ENCODE peak calls at places on chromosomes 16 and 17, in nine cellular contexts. F, T, V, K, S, U, Q, M and B are unnamed samples.

GRCh38 chr17:77833769-77834168 is 124.7 kb upstream of the TNRC6C start:
- DNase-seq in F (no peak), T (no peak), V (no peak), K (no peak), S (no peak), U (no peak), Q (no peak), M (no peak), B (no peak)

GRCh38 chr17:34025179-34025551 is 229.9 kb upstream of the CCL2 start:
- DNase-seq in F (peak; percentile 20), T (no peak), V (no peak), K (peak; percentile 5), S (no peak), U (no peak), Q (no peak), M (no peak), B (no peak)

GRCh38 chr17:82457071-82457789 is 1.3 kb upstream of the NARF start:
- DNase-seq in F (peak; percentile 30), T (no peak), V (no peak), K (peak; percentile 25), S (no peak), U (no peak), Q (no peak), M (peak; percentile 17), B (no peak)

GRCh38 chr17:18371455-18371854 is 6.1 kb upstream of the EVPLL start:
- DNase-seq in F (no peak), T (no peak), V (no peak), K (peak; percentile 23), S (peak; percentile 32), U (no peak), Q (no peak), M (no peak), B (no peak)

GRCh38 chr17:36149296-36149820 is 27.1 kb downstream of the TBC1D3B start:
- DNase-seq in F (peak; percentile 28), T (no peak), V (no peak), K (no peak), S (no peak), U (no peak), Q (no peak), M (no peak), B (no peak)

GRCh38 chr17:28760987-28761562 is 17.3 kb downstream of the TRAF4 start:
- DNase-seq in F (no peak), T (peak; percentile 64), V (no peak), K (no peak), S (no peak), U (no peak), Q (no peak), M (peak; percentile 98), B (peak; percentile 89)

GRCh38 chr17:17313350-17313991 is 10.3 kb downstream of the NT5M start:
- DNase-seq in F (peak; percentile 58), T (peak; percentile 50), V (peak; percentile 75), K (peak; percentile 68), S (peak; percentile 86), U (peak; percentile 58), Q (peak; percentile 71), M (no peak), B (peak; percentile 68)

GRCh38 chr16:4324871-4325740 is 9.2 kb downstream of the GLIS2 start:
- DNase-seq in F (no peak), T (no peak), V (no peak), K (no peak), S (peak; percentile 80), U (no peak), Q (peak; percentile 48), M (no peak), B (no peak)

GRCh38 chr16:72857841-72858594 is 189.9 kb downstream of the ZFHX3 start:
- DNase-seq in F (no peak), T (peak; percentile 43), V (no peak), K (no peak), S (no peak), U (no peak), Q (no peak), M (no peak), B (no peak)

GRCh38 chr17:77100009-77100408 is 40.8 kb upstream of the SEC14L1 start:
- DNase-seq in F (no peak), T (peak; percentile 37), V (no peak), K (no peak), S (no peak), U (no peak), Q (no peak), M (no peak), B (peak; percentile 91)

GRCh38 chr17:27975146-27976011 is 67.1 kb upstream of the NLK start:
- DNase-seq in F (peak; percentile 57), T (no peak), V (no peak), K (no peak), S (no peak), U (no peak), Q (no peak), M (no peak), B (no peak)

GRCh38 chr16:78444-79145 is 570 bp downstream of the MPG start:
- DNase-seq in F (no peak), T (no peak), V (no peak), K (no peak), S (peak; percentile 74), U (no peak), Q (no peak), M (no peak), B (no peak)

GRCh38 chr17:64732336-64733006 is 70.4 kb upstream of the SMURF2 start:
- DNase-seq in F (no peak), T (no peak), V (no peak), K (no peak), S (no peak), U (no peak), Q (no peak), M (no peak), B (no peak)

GRCh38 chr17:76080207-76080933 is 1.4 kb downstream of the ZACN start:
- DNase-seq in F (no peak), T (peak; percentile 46), V (no peak), K (no peak), S (peak; percentile 47), U (no peak), Q (no peak), M (no peak), B (no peak)